ENCODE peak calls at places on chromosome 19, in nine cellular contexts. G is body of pancreas; O is heart right ventricle; E is ascending aorta; Z is CD8-positive, alpha-beta T cell; N is tibial nerve; Y is colonic mucosa; B is RWPE1; X is SJCRH30. I is an unnamed sample.

GRCh38 chr19:1252818-1253513 is 4.6 kb downstream of the MIDN start:
- DNase-seq in G (peak; percentile 86), O (peak; percentile 94), E (peak; percentile 90), Z (peak; percentile 80), N (peak; percentile 87), Y (peak; percentile 91), B (peak; percentile 85), X (peak; percentile 80), I (peak; percentile 89)

GRCh38 chr19:7346488-7346971 is 2.2 kb upstream of the ARHGEF18 start:
- DNase-seq in G (no peak), O (no peak), E (no peak), Z (no peak), N (no peak), Y (no peak), B (no peak), X (no peak), I (no peak)

GRCh38 chr19:17803264-17803896 is 8.4 kb downstream of the B3GNT3 start:
- DNase-seq in G (no peak), O (no peak), E (no peak), Z (peak; percentile 39), N (peak; percentile 9), Y (no peak), B (no peak), X (no peak), I (no peak)

GRCh38 chr19:46924874-46925547 is 64.2 kb downstream of the ARHGAP35 start:
- DNase-seq in G (no peak), O (peak; percentile 27), E (no peak), Z (peak; percentile 17), N (no peak), Y (peak; percentile 50), B (peak; percentile 41), X (no peak), I (no peak)

GRCh38 chr19:41409288-41409687 is 11.7 kb downstream of the BCKDHA start:
- DNase-seq in G (peak; percentile 78), O (peak; percentile 61), E (no peak), Z (no peak), N (no peak), Y (peak; percentile 55), B (peak; percentile 43), X (peak; percentile 44), I (no peak)

GRCh38 chr19:903266-903797 is 9.7 kb downstream of the R3HDM4 start:
- DNase-seq in G (no peak), O (no peak), E (no peak), Z (no peak), N (no peak), Y (no peak), B (no peak), X (peak; percentile 91), I (no peak)

GRCh38 chr19:17720487-17720839 is 1.2 kb downstream of the MAP1S start:
- DNase-seq in G (no peak), O (no peak), E (no peak), Z (no peak), N (no peak), Y (no peak), B (no peak), X (peak; percentile 74), I (no peak)

GRCh38 chr19:49889687-49890348 is 6.9 kb downstream of the IL4I1 start:
- DNase-seq in G (peak; percentile 66), O (peak; percentile 69), E (no peak), Z (peak; percentile 75), N (peak; percentile 74), Y (peak; percentile 78), B (no peak), X (no peak), I (no peak)

GRCh38 chr19:18058208-18059009 is 28.3 kb downstream of the IL12RB1 start:
- DNase-seq in G (peak; percentile 79), O (peak; percentile 84), E (no peak), Z (peak; percentile 83), N (peak; percentile 64), Y (peak; percentile 83), B (peak; percentile 79), X (peak; percentile 88), I (peak; percentile 81)

GRCh38 chr19:39599116-39599515 is 3.2 kb upstream of the LGALS13 start:
- DNase-seq in G (no peak), O (peak; percentile 13), E (no peak), Z (peak; percentile 16), N (no peak), Y (no peak), B (peak; percentile 16), X (peak; percentile 75), I (no peak)

GRCh38 chr19:47086280-47086679 is 27.3 kb downstream of the ZC3H4 start:
- DNase-seq in G (no peak), O (no peak), E (no peak), Z (no peak), N (no peak), Y (no peak), B (no peak), X (no peak), I (no peak)

GRCh38 chr19:44748426-44749254 is at the start of gene BCL3:
- DNase-seq in G (peak; percentile 70), O (peak; percentile 76), E (no peak), Z (peak; percentile 67), N (no peak), Y (peak; percentile 83), B (peak; percentile 62), X (peak; percentile 67), I (peak; percentile 57)

GRCh38 chr19:17829855-17830566 is 8.7 kb upstream of the INSL3 start:
- DNase-seq in G (peak; percentile 15), O (no peak), E (no peak), Z (no peak), N (no peak), Y (peak; percentile 63), B (peak; percentile 93), X (no peak), I (peak; percentile 56)

GRCh38 chr19:50205681-50206138 is 2.3 kb downstream of the MYH14 start:
- DNase-seq in G (peak; percentile 50), O (no peak), E (no peak), Z (no peak), N (no peak), Y (peak; percentile 94), B (no peak), X (no peak), I (no peak)

GRCh38 chr19:58474291-58474996 is 1.7 kb upstream of the ZNF446 start:
- DNase-seq in G (no peak), O (no peak), E (no peak), Z (no peak), N (no peak), Y (no peak), B (no peak), X (no peak), I (no peak)

DNA sequence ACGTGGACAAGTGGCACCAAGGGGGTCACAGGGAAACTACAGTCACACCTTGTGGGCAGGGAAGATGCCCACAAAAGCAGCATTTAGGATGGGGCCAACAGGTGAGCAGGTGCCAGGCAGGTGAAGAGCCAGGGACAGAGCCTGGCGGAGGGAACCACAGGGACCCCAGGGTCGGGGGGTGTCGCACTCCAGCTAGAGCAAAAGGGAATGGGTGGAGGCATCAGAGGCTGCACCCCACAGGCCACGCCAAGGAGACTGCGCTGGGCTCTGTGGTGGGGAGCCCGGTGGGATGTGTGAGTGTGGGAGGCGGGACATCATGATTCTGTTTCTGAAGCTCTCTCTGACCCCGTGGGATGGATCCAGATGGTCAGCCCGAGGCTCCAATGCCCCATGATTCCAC is 66.7 kb downstream of the EPS15L1 start:
- DNase-seq in G (no peak), O (no peak), E (no peak), Z (no peak), N (no peak), Y (no peak), B (no peak), X (no peak), I (no peak)
- H3K27ac ChIP-seq in G (no peak overlapping the region), O (no peak overlapping the region), E (no peak overlapping the region), Z (no peak overlapping the region), N (peak overlapping the region; percentile 85), Y (no peak overlapping the region), B (no peak overlapping the region), X (no peak overlapping the region), I (no peak overlapping the region)

DNA sequence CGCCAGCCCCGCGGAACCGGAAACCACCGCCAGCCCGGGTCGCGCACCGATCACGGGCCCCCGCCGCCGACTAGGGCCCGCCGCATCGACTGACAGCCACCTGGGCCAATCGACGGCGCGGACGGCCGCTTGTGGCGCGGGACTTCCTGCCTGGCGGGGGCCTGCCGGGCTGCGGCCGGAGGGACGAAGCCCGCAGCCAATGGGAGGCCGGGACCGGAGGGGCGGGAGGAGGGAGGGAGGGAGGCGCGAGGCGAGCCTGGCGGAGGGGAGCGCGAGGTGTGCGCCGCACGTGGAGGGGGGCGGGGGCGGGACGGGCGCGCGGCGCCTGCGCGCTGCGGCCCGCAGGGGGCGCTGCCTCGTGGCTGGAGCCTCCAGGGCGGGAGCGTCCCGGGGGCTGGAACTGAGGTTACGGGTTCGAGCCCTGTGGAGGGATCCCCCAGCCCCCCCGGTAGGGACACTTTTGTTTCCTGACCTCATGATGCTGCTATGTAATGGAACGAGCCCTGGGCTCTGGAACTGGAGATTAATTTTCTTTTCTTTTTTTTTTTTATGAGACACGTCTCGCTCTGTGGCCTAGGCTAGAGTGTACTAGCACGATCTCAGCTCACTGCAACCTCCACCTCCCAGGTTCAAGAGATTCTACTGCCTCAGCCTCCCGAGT is at the start of gene MLLT1:
- DNase-seq in G (peak; percentile 97), O (peak; percentile 98), E (peak; percentile 81), Z (peak; percentile 95), N (peak; percentile 90), Y (peak; percentile 97), B (peak; percentile 99), X (peak; percentile 95), I (peak; percentile 91)
- H3K27ac ChIP-seq in G (peak within 1 kb of the TSS; percentile 69), O (peak within 1 kb of the TSS; percentile 72), E (peak within 1 kb of the TSS; percentile 75), Z (peak within 1 kb of the TSS; percentile 50), N (peak within 1 kb of the TSS; percentile 89), Y (no peak within 1 kb of the TSS), B (peak within 1 kb of the TSS; percentile 100), X (peak within 1 kb of the TSS; percentile 22), I (no peak within 1 kb of the TSS)

GRCh38 chr19:20151617-20152145 is 15.3 kb upstream of the ZNF486 start:
- DNase-seq in G (no peak), O (no peak), E (no peak), Z (no peak), N (no peak), Y (no peak), B (no peak), X (no peak), I (no peak)
- H3K27ac ChIP-seq in G (no peak overlapping the region), O (no peak overlapping the region), E (no peak overlapping the region), Z (no peak overlapping the region), N (no peak overlapping the region), Y (no peak overlapping the region), B (no peak overlapping the region), X (no peak overlapping the region), I (no peak overlapping the region)

GRCh38 chr19:33300016-33300981 is 2.0 kb downstream of the CEBPA start:
- DNase-seq in G (peak; percentile 20), O (no peak), E (no peak), Z (no peak), N (no peak), Y (no peak), B (no peak), X (no peak), I (no peak)

GRCh38 chr19:33302974-33303790 is 848 bp upstream of the CEBPA start:
- DNase-seq in G (peak; percentile 68), O (no peak), E (no peak), Z (no peak), N (no peak), Y (no peak), B (peak; percentile 47), X (peak; percentile 86), I (no peak)

GRCh38 chr19:33301011-33301899 is 1.1 kb downstream of the CEBPA start:
- DNase-seq in G (peak; percentile 41), O (no peak), E (no peak), Z (no peak), N (no peak), Y (no peak), B (no peak), X (no peak), I (no peak)

GRCh38 chr19:33302175-33302973 is at the start of gene CEBPA:
- DNase-seq in G (peak; percentile 83), O (peak; percentile 69), E (no peak), Z (peak; percentile 41), N (peak; percentile 46), Y (peak; percentile 82), B (peak; percentile 81), X (peak; percentile 93), I (peak; percentile 24)

GRCh38 chr19:33301900-33302174 is 497 bp downstream of the CEBPA start:
- DNase-seq in G (no peak), O (no peak), E (no peak), Z (no peak), N (no peak), Y (no peak), B (no peak), X (no peak), I (no peak)
- H3K27ac ChIP-seq in G (peak overlapping the region; percentile 76), O (no peak overlapping the region), E (no peak overlapping the region), Z (no peak overlapping the region), N (peak overlapping the region; percentile 90), Y (peak overlapping the region; percentile 69), B (peak overlapping the region; percentile 78), X (no peak overlapping the region), I (peak overlapping the region; percentile 36)

I was measured in caudate nucleus.